ENCODE peak calls at places on chromosomes 5 and 9, in nine cellular contexts. K, M, O, J, R, H, E, A and T are unnamed samples. For H3K4me1, the result is how much of the 10 kb centered on the place peaks cover.

GRCh38 chr5:342501-343460 is 21.3 kb downstream of the AHRR start:
- DNase-seq in J (no peak), O (no peak), H (no peak), A (no peak), R (no peak), M (no peak), K (no peak), E (no peak), T (no peak)

GRCh38 chr5:38621331-38621730 is 64.9 kb upstream of the LIFR start:
- DNase-seq in J (no peak), O (no peak), M (no peak), K (no peak), R (no peak), A (no peak), H (no peak), E (no peak), T (no peak)

GRCh38 chr5:32604800-32605765 is 19.7 kb downstream of the SUB1 start:
- DNase-seq in E (no peak), H (no peak), A (no peak), M (no peak), R (no peak), K (no peak), J (no peak), O (no peak), T (no peak)

GRCh38 chr5:134948929-134949328 is 18.8 kb upstream of the CATSPER3 start:
- DNase-seq in J (no peak), M (no peak), K (no peak), A (no peak), R (no peak), H (no peak), E (peak), O (peak), T (no peak)

GRCh38 chr9:75197521-75197920 is 109.2 kb downstream of the OSTF1 start:
- DNase-seq in E (peak), J (no peak), R (no peak), O (no peak), H (no peak), K (no peak), M (no peak), A (no peak), T (no peak)

GRCh38 chr5:157328277-157328912 is 62.5 kb downstream of the CYFIP2 start:
- DNase-seq in O (peak), J (peak), E (peak), K (peak), M (peak), H (peak), R (peak), A (no peak), T (peak)

GRCh38 chr9:37053684-37054512 is 19.8 kb upstream of the PAX5 start:
- DNase-seq in R (peak), J (no peak), A (no peak), O (no peak), K (no peak), H (no peak), E (no peak), M (no peak), T (no peak)

GRCh38 chr5:111447822-111448221 is 64.5 kb downstream of the STARD4 start:
- DNase-seq in R (peak), H (no peak), O (no peak), J (no peak), M (no peak), K (no peak), E (peak), A (no peak), T (no peak)

GRCh38 chr9:72661401-72662135 is 140.2 kb downstream of the TMC1 start:
- DNase-seq in J (no peak), H (no peak), O (no peak), E (no peak), M (no peak), A (no peak), R (no peak), K (no peak), T (no peak)

GRCh38 chr9:129341197-129341990 is 163.3 kb upstream of the IER5L start:
- DNase-seq in M (peak), H (no peak), J (no peak), A (no peak), K (no peak), E (no peak), R (no peak), O (no peak), T (no peak)

GRCh38 chr5:62460578-62460983 is 48.0 kb downstream of the IPO11 start:
- DNase-seq in E (peak), H (no peak), A (no peak), M (no peak), O (peak), K (no peak), J (peak), R (no peak), T (peak)

GRCh38 chr9:79581388-79581787 is 9.6 kb downstream of the TLE4 start:
- DNase-seq in K (no peak), E (peak), J (no peak), O (no peak), H (no peak), M (no peak), A (no peak), R (no peak), T (no peak)

GRCh38 chr5:68141494-68141893 is 74.1 kb upstream of the PIK3R1 start:
- DNase-seq in E (peak), A (no peak), H (no peak), O (no peak), R (no peak), J (no peak), M (no peak), K (no peak), T (peak)

GRCh38 chr5:142025637-142026036 is 12.8 kb upstream of the GNPDA1 start:
- DNase-seq in E (no peak), A (no peak), J (no peak), M (no peak), O (no peak), K (no peak), R (peak), H (no peak), T (no peak)

GRCh38 chr9:111599092-111599947 is at the start of gene PTGR1:
- DNase-seq in E (peak), J (peak), K (peak), A (peak), O (peak), H (peak), R (peak), M (peak), T (no peak)

GRCh38 chr9:109444771-109445320 is 53.3 kb downstream of the PTPN3 start:
- DNase-seq in R (no peak), A (no peak), E (no peak), K (no peak), J (no peak), O (no peak), H (no peak), M (no peak), T (no peak)

GRCh38 chr5:148926207-148926606 is 99.8 kb downstream of the ADRB2 start:
- DNase-seq in M (no peak), A (no peak), J (no peak), E (no peak), H (no peak), K (no peak), R (peak), O (no peak), T (no peak)

GRCh38 chr5:9864791-9865190 is 234.6 kb upstream of the TAS2R1 start:
- DNase-seq in E (no peak), K (no peak), H (no peak), A (no peak), M (no peak), R (no peak), O (no peak), J (no peak), T (no peak)

GRCh38 chr5:88885043-88885442 is 2.1 kb upstream of the MEF2C start:
- DNase-seq in O (no peak), A (no peak), E (peak), J (no peak), K (no peak), R (no peak), M (no peak), H (no peak), T (peak)

GRCh38 chr5:145562931-145563330 is 272.2 kb downstream of the PRELID2 start:
- DNase-seq in O (no peak), A (no peak), R (no peak), J (no peak), H (no peak), K (no peak), E (no peak), M (no peak), T (no peak)

GRCh38 chr9:112050544-112051475 is 124.3 kb downstream of the SUSD1 start:
- DNase-seq in O (peak), J (no peak), H (no peak), A (no peak), K (no peak), M (no peak), E (peak), R (peak), T (no peak)

GRCh38 chr5:66515209-66515608 is 81.0 kb upstream of the MAST4 start:
- DNase-seq in M (no peak), O (no peak), K (no peak), A (no peak), E (no peak), H (no peak), J (no peak), R (no peak), T (no peak)

GRCh38 chr5:36938129-36938528 is 61.6 kb downstream of the NIPBL start:
- DNase-seq in O (no peak), A (no peak), R (no peak), H (no peak), K (no peak), J (no peak), M (no peak), E (no peak), T (no peak)

GRCh38 chr9:108671794-108672193 is 184.0 kb downstream of the ACTL7B start:
- DNase-seq in J (no peak), E (no peak), R (no peak), A (no peak), K (no peak), O (peak), M (no peak), H (no peak), T (no peak)

GRCh38 chr9:135300346-135301141 is 179.0 kb upstream of the PPP1R26 start:
- DNase-seq in R (peak), H (peak), E (no peak), O (no peak), M (peak), J (no peak), K (peak), A (no peak), T (no peak)

GRCh38 chr5:16733597-16733996 is 116.8 kb upstream of the RETREG1 start:
- DNase-seq in A (no peak), M (no peak), R (peak), O (no peak), E (no peak), H (no peak), J (no peak), K (no peak), T (no peak)

DNA sequence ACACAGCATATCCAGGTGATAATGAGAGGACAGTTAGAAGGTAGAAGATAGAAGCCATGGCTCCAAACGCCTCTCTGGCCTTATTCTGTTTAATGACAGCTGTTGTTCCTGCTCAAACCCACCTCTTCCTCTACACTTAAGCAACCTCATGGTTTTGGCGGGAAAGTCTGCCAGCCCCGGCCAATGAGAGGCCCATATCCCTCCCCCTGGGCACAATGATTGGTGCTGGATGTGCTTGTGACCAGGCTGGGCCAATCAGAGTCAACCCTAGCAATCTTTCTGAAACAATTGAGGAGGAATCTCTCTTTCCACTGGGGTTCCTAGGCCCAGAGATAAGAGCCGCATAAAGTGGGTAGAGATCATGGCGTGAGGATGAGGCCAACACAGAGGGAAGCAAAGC is 4.8 kb upstream of the GFI1B start:
- DNase-seq in E (no peak), J (peak), H (no peak), A (no peak), M (no peak), K (no peak), O (no peak), R (peak), T (peak)
- H3K4me1 ChIP-seq in E (under half), J (under half), H (under half), A (under half), M (under half), K (under half), O (under half), R (under half), T (under half)

GRCh38 chr5:23332650-23333251 is 174.7 kb upstream of the PRDM9 start:
- DNase-seq in O (peak), J (peak), M (no peak), H (no peak), R (no peak), E (no peak), A (no peak), K (no peak), T (peak)
- TF ChIP-seq CTCF in O (peak), J (peak), M (no peak), H (no peak), R (peak), E (no peak), A (no peak), K (no peak), T (peak)

DNA sequence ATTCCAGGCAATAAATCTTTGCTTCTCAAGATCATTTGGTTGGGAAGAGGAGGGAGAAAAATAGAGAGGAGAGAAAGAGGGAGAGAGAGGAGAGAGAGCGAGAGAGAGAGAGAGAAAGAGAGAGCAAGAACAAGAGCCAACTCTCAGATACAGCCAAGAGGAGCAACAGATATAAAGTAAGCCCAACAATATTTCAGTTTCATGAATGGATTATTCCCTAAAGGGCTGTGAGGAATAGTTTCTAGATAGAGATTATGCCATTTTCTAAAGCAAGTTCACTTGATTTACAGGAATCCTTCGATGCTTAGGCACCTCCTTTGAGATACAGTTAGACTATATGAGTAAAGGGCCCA is 126.3 kb upstream of the ANKRD55 start:
- DNase-seq in R (no peak), M (no peak), O (no peak), E (no peak), K (no peak), A (no peak), H (no peak), J (no peak), T (no peak)
- H3K4me1 ChIP-seq in R (under half), M (under half), O (under half), E (under half), K (under half), A (under half), H (under half), J (under half), T (under half)

GRCh38 chr9:2492161-2492560 is 129.4 kb upstream of the VLDLR start:
- DNase-seq in K (no peak), H (no peak), O (no peak), A (no peak), J (no peak), E (no peak), M (no peak), R (no peak), T (no peak)

GRCh38 chr9:2489838-2490314 is 131.7 kb upstream of the VLDLR start:
- DNase-seq in R (no peak), A (no peak), H (no peak), K (no peak), E (no peak), J (no peak), O (no peak), M (no peak), T (no peak)

GRCh38 chr9:2481216-2481615 is 140.4 kb upstream of the VLDLR start:
- DNase-seq in J (no peak), O (no peak), E (no peak), A (no peak), H (no peak), R (no peak), K (no peak), M (no peak), T (no peak)

GRCh38 chr9:2486988-2487387 is 134.6 kb upstream of the VLDLR start:
- DNase-seq in O (no peak), R (no peak), E (no peak), M (no peak), H (no peak), K (no peak), J (no peak), A (no peak), T (no peak)
- TF ChIP-seq CTCF in O (no peak), R (no peak), E (no peak), M (no peak), H (no peak), K (no peak), J (no peak), A (no peak), T (no peak)

GRCh38 chr9:131266301-131267229 is 9.7 kb downstream of the FAM78A start:
- DNase-seq in K (peak), H (peak), M (no peak), O (peak), J (no peak), A (no peak), E (no peak), R (no peak), T (no peak)
- H3K4me1 ChIP-seq in K (half or more), H (under half), M (under half), O (under half), J (under half), A (under half), E (under half), R (under half), T (under half)

GRCh38 chr5:44868541-44868940 is 59.8 kb downstream of the MRPS30 start:
- DNase-seq in H (no peak), R (no peak), O (peak), E (peak), J (no peak), A (no peak), K (no peak), M (no peak), T (no peak)

GRCh38 chr5:44860267-44860666 is 51.5 kb downstream of the MRPS30 start:
- DNase-seq in A (no peak), E (no peak), M (no peak), R (no peak), H (no peak), K (no peak), J (no peak), O (no peak), T (no peak)

DNA sequence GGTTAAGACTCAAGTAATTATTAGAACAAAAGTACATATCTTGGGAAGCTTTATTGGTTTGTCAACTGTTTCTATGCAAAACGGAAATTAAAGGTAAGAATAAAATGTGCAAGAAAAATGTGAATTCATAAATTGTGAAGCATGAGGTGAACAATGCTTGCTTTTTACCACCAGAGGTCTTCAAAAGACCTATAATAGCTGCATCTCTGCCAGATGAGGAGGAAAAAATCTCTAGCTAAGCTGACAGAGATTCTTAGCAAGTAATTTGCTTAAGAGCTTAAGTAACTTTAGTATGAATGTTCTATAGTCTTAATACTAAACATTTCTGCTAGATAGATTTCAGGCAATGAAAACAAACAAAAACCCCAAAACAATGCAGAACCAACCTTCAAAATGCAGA is 54.1 kb downstream of the MRPS30 start:
- DNase-seq in O (peak), E (peak), M (no peak), K (no peak), J (peak), A (no peak), R (no peak), H (no peak), T (peak)
- TF ChIP-seq CTCF in O (peak), E (no peak), M (no peak), K (no peak), J (peak), A (no peak), R (peak), H (peak), T (peak)

GRCh38 chr9:89466451-89467277 is 31.2 kb downstream of the SEMA4D start:
- DNase-seq in H (no peak), K (no peak), E (no peak), M (peak), O (no peak), J (no peak), R (no peak), A (peak), T (no peak)
- H3K4me1 ChIP-seq in H (under half), K (half or more), E (under half), M (under half), O (under half), J (under half), R (under half), A (under half), T (under half)

DNA sequence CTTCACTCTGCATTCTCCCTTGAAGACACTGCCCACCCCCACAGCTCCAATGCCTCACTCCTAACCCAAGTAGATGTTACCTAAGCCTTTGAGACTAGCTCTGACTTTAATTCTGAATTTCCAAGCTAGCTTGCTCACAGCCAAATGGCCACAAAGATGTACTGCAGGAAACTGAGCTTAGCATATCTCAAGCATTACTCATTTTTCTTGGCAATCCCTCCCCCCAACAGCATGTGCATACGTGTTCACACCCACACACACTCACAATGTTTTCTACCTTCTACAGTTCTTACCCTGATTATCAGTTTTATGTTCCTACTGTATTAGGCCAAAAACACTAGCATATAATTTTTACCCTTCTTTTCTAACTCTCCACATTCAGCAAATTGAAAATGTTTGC is 13.7 kb upstream of the GRIA1 start:
- DNase-seq in M (no peak), J (no peak), A (no peak), R (peak), E (peak), K (no peak), H (no peak), O (peak), T (no peak)
- TF ChIP-seq CTCF in M (no peak), J (no peak), A (no peak), R (peak), E (no peak), K (no peak), H (no peak), O (no peak), T (no peak)